ENCODE peak calls at places on chromosome 9, in four cellular contexts. W is GM12878, J is HepG2, T is SK-N-SH. C is an unnamed sample.

GRCh38 chr9:89367281-89367680 is 49.0 kb downstream of the SECISBP2 start:
- DNase-seq in W (no peak), J (no peak), T (no peak), C (no peak)

GRCh38 chr9:26809795-26810194 is 82.8 kb downstream of the CAAP1 start:
- DNase-seq in W (no peak), J (no peak), T (no peak), C (no peak)

GRCh38 chr9:133347515-133347984 is 381 bp downstream of the MED22 start:
- DNase-seq in W (peak), J (no peak), T (peak), C (no peak)

GRCh38 chr9:109793921-109794320 is 13.9 kb downstream of the PALM2AKAP2 start:
- DNase-seq in W (no peak), J (no peak), T (no peak), C (no peak)

GRCh38 chr9:97440160-97440559 is 28.3 kb downstream of the TDRD7 start:
- DNase-seq in W (no peak), J (no peak), T (no peak), C (no peak)

GRCh38 chr9:133371261-133371711 is 4.6 kb downstream of the SURF4 start:
- DNase-seq in W (no peak), J (no peak), T (no peak), C (peak)

GRCh38 chr9:124939944-124940343 is 939 bp downstream of the GOLGA1 start:
- DNase-seq in W (no peak), J (no peak), T (peak), C (no peak)

GRCh38 chr9:89225587-89225986 is 47.0 kb upstream of the SHC3 start:
- DNase-seq in W (no peak), J (no peak), T (no peak), C (no peak)

GRCh38 chr9:71249729-71250317 is 128.4 kb upstream of the TRPM3 start:
- DNase-seq in W (no peak), J (peak), T (peak), C (peak)

GRCh38 chr9:16704489-16705111 is 165.9 kb downstream of the BNC2 start:
- DNase-seq in W (no peak), J (no peak), T (peak), C (peak)

GRCh38 chr9:9091387-9091786 is 1291.8 kb upstream of the DMAC1 start:
- DNase-seq in W (no peak), J (no peak), T (no peak), C (no peak)

DNA sequence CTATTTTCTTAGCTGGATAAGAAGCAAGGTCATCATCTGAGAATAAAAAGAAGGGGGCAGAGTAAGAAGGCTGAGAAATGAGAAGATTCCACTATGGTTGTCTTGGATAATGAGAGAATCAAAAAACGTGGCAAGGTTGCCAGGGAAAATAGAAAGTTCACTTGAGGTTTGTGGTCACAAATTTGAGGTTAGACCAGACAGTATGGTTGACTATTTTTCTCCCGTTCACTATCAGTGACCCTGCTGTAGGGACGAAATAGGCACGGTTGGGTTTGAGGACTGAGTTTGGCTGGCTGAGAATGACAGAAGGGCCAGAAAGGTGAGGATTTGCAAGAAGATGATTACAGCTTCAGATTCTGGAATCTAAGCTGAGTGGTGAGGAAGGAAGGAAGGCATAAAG is 266.0 kb upstream of the ZNF462 start:
- DNase-seq in W (no peak), J (no peak), T (no peak), C (no peak)
- TF ChIP-seq NFIC in W (no peak), J (no peak), T (no peak), C (no peak)

DNA sequence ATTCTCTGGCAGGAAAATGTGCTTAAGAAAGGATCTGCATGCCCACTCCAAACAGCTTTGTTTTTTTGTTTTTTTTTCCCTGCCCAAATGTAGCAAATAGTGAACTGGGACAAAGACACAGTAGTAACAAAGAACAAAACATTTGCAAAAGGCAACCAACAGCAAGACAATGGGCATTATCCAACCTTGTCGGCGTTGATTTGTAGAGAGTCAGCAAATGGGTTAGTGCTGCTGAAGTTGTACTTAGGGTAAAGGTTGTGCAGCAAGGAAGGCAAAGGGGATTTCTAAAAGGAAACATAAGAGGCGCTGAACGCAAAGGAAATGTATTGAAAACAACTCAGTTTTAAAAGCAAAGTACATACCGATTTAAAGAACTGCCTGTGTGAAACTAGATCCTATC is 136.2 kb downstream of the MPDZ start:
- DNase-seq in W (no peak), J (no peak), T (no peak), C (no peak)
- TF ChIP-seq NFIC in W (no peak), J (no peak), T (no peak), C (no peak)

GRCh38 chr9:80061940-80062339 is 490.2 kb downstream of the TLE4 start:
- DNase-seq in W (no peak), J (no peak), T (no peak), C (no peak)
- TF ChIP-seq NFIC in W (no peak), J (no peak), T (no peak), C (no peak)

GRCh38 chr9:76379494-76379893 is 14.7 kb downstream of the RFK start:
- DNase-seq in W (no peak), J (no peak), T (no peak), C (no peak)
- TF ChIP-seq NFIC in W (no peak), J (no peak), T (no peak), C (no peak)

GRCh38 chr9:137731947-137732813 is 113.4 kb downstream of the EHMT1 start:
- DNase-seq in W (no peak), J (no peak), T (no peak), C (no peak)
- TF ChIP-seq NFIC in W (no peak), J (no peak), T (no peak), C (no peak)

GRCh38 chr9:21933281-21933680 is 60.9 kb downstream of the CDKN2A start:
- DNase-seq in W (no peak), J (no peak), T (no peak), C (no peak)

GRCh38 chr9:21931428-21931827 is 62.8 kb downstream of the CDKN2A start:
- DNase-seq in W (no peak), J (no peak), T (no peak), C (no peak)

GRCh38 chr9:21936161-21936560 is 58.0 kb downstream of the CDKN2A start:
- DNase-seq in W (no peak), J (no peak), T (no peak), C (no peak)

GRCh38 chr9:21933865-21934264 is 60.3 kb downstream of the CDKN2A start:
- DNase-seq in W (no peak), J (no peak), T (no peak), C (no peak)

DNA sequence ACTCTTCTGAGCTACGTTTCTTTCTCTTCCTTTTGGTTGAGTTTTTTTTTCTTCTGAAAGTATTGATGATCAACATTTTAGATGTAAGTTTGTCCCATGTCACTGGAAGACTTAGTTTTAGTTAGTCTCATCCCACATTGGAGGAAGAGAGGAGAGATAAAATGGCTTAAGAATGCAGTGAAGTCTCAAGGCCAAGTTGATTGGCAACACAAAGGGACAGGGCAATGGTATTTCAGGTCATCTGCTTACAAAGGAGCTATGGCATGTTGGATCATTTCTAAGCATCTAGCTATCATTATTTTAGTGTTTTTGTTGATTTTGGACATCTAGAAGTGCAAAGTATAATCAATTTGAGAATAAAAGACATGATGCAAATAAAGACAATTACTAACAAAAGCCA is 58.6 kb downstream of the CDKN2A start:
- DNase-seq in W (no peak), J (no peak), T (no peak), C (no peak)
- TF ChIP-seq NFIC in W (no peak), J (no peak), T (no peak), C (no peak)

DNA sequence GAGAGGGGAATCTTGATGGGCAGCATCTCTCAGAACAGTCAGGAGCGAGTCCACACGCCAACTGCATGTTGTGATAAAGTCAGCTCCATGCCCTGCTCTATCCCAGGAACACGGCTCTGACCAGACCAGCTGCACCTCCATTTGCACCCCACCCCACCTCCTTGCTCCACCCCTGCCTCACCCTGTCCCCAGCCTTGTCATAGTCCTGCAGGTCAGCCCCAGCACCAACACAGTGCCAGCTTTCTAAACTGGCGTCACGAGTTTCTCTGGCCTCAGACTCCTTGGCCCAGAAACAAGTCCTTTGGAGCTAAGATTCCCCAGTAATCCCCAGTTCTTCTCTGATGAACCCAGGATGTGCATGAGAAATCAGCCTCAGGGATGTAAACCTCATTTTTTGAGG is 23.5 kb downstream of the GGTA1 start:
- DNase-seq in W (no peak), J (no peak), T (no peak), C (no peak)
- TF ChIP-seq NFIC in W (no peak), J (no peak), T (no peak), C (no peak)

GRCh38 chr9:117258201-117258866 is 156.5 kb downstream of the ASTN2 start:
- DNase-seq in W (no peak), J (no peak), T (no peak), C (no peak)
- TF ChIP-seq NFIC in W (no peak), J (no peak), T (no peak), C (no peak)

C was measured in K562.